ENCODE peak calls at places on chromosome 9, in nine cellular contexts. One of them, this sample, is unnamed.

GRCh38 chr9:99239341-99240055 is 17.4 kb downstream of the SEC61B start:
- DNase-seq in fibroblast of villous mesenchyme: peak; percentile 16
- DNase-seq in fibroblast of lung: peak; percentile 60
- DNase-seq in dorsolateral prefrontal cortex: no peak
- DNase-seq in HCT116: no peak
- DNase-seq in Peyer's patch: no peak
- DNase-seq in testis: no peak
- DNase-seq in uterus: no peak
- DNase-seq in neuronal stem cell: no peak
- DNase-seq in this sample: no peak

GRCh38 chr9:108186996-108187395 is 668.8 kb downstream of the ACTL7B start:
- DNase-seq in fibroblast of villous mesenchyme: no peak
- DNase-seq in fibroblast of lung: peak; percentile 90
- DNase-seq in dorsolateral prefrontal cortex: peak; percentile 59
- DNase-seq in HCT116: no peak
- DNase-seq in Peyer's patch: peak; percentile 51
- DNase-seq in testis: peak; percentile 66
- DNase-seq in uterus: peak; percentile 40
- DNase-seq in neuronal stem cell: no peak
- DNase-seq in this sample: no peak

GRCh38 chr9:128999581-129000206 is 28.4 kb downstream of the SH3GLB2 start:
- DNase-seq in fibroblast of villous mesenchyme: no peak
- DNase-seq in fibroblast of lung: no peak
- DNase-seq in dorsolateral prefrontal cortex: no peak
- DNase-seq in HCT116: no peak
- DNase-seq in Peyer's patch: no peak
- DNase-seq in testis: no peak
- DNase-seq in uterus: no peak
- DNase-seq in neuronal stem cell: no peak
- DNase-seq in this sample: no peak

GRCh38 chr9:33867747-33868429 is 50.9 kb downstream of the UBE2R2 start:
- DNase-seq in fibroblast of villous mesenchyme: peak; percentile 76
- DNase-seq in fibroblast of lung: no peak
- DNase-seq in dorsolateral prefrontal cortex: no peak
- DNase-seq in HCT116: no peak
- DNase-seq in Peyer's patch: peak; percentile 55
- DNase-seq in testis: peak; percentile 79
- DNase-seq in uterus: peak; percentile 65
- DNase-seq in neuronal stem cell: no peak
- DNase-seq in this sample: no peak

GRCh38 chr9:4167040-4167671 is 132.7 kb downstream of the GLIS3 start:
- DNase-seq in fibroblast of villous mesenchyme: peak; percentile 59
- DNase-seq in fibroblast of lung: peak; percentile 75
- DNase-seq in dorsolateral prefrontal cortex: no peak
- DNase-seq in HCT116: no peak
- DNase-seq in Peyer's patch: no peak
- DNase-seq in testis: no peak
- DNase-seq in uterus: no peak
- DNase-seq in neuronal stem cell: no peak
- DNase-seq in this sample: no peak

GRCh38 chr9:115423646-115424045 is 305.7 kb upstream of the TNC start:
- DNase-seq in fibroblast of villous mesenchyme: no peak
- DNase-seq in fibroblast of lung: no peak
- DNase-seq in dorsolateral prefrontal cortex: no peak
- DNase-seq in HCT116: no peak
- DNase-seq in Peyer's patch: no peak
- DNase-seq in testis: no peak
- DNase-seq in uterus: no peak
- DNase-seq in neuronal stem cell: no peak
- DNase-seq in this sample: no peak

GRCh38 chr9:88776717-88777497 is 214.4 kb upstream of the S1PR3 start:
- DNase-seq in fibroblast of villous mesenchyme: peak; percentile 88
- DNase-seq in fibroblast of lung: peak; percentile 94
- DNase-seq in dorsolateral prefrontal cortex: no peak
- DNase-seq in HCT116: no peak
- DNase-seq in Peyer's patch: no peak
- DNase-seq in testis: no peak
- DNase-seq in uterus: no peak
- DNase-seq in neuronal stem cell: no peak
- DNase-seq in this sample: no peak

GRCh38 chr9:18796871-18797270 is 236.1 kb downstream of the SAXO1 start:
- DNase-seq in fibroblast of villous mesenchyme: no peak
- DNase-seq in fibroblast of lung: no peak
- DNase-seq in dorsolateral prefrontal cortex: no peak
- DNase-seq in HCT116: no peak
- DNase-seq in Peyer's patch: no peak
- DNase-seq in testis: no peak
- DNase-seq in uterus: no peak
- DNase-seq in neuronal stem cell: no peak
- DNase-seq in this sample: no peak

GRCh38 chr9:116286287-116286686 is 132.7 kb downstream of the PAPPA start:
- DNase-seq in fibroblast of villous mesenchyme: no peak
- DNase-seq in fibroblast of lung: peak; percentile 27
- DNase-seq in dorsolateral prefrontal cortex: no peak
- DNase-seq in HCT116: no peak
- DNase-seq in Peyer's patch: no peak
- DNase-seq in testis: no peak
- DNase-seq in uterus: no peak
- DNase-seq in neuronal stem cell: peak; percentile 67
- DNase-seq in this sample: no peak

GRCh38 chr9:37430841-37431597 is 8.5 kb downstream of the GRHPR start:
- DNase-seq in fibroblast of villous mesenchyme: no peak
- DNase-seq in fibroblast of lung: peak; percentile 32
- DNase-seq in dorsolateral prefrontal cortex: peak; percentile 88
- DNase-seq in HCT116: no peak
- DNase-seq in Peyer's patch: no peak
- DNase-seq in testis: peak; percentile 84
- DNase-seq in uterus: no peak
- DNase-seq in neuronal stem cell: no peak
- DNase-seq in this sample: peak; percentile 58

GRCh38 chr9:89786650-89787049 is 181.8 kb downstream of the GADD45G start:
- DNase-seq in fibroblast of villous mesenchyme: peak; percentile 21
- DNase-seq in fibroblast of lung: peak; percentile 6
- DNase-seq in dorsolateral prefrontal cortex: no peak
- DNase-seq in HCT116: no peak
- DNase-seq in Peyer's patch: no peak
- DNase-seq in testis: no peak
- DNase-seq in uterus: no peak
- DNase-seq in neuronal stem cell: no peak
- DNase-seq in this sample: peak; percentile 78

GRCh38 chr9:78064075-78064474 is 32.5 kb upstream of the GNAQ start:
- DNase-seq in fibroblast of villous mesenchyme: no peak
- DNase-seq in fibroblast of lung: peak; percentile 22
- DNase-seq in dorsolateral prefrontal cortex: no peak
- DNase-seq in HCT116: no peak
- DNase-seq in Peyer's patch: no peak
- DNase-seq in testis: no peak
- DNase-seq in uterus: no peak
- DNase-seq in neuronal stem cell: no peak
- DNase-seq in this sample: no peak

GRCh38 chr9:2157277-2158105 is 142.3 kb downstream of the SMARCA2 start:
- DNase-seq in fibroblast of villous mesenchyme: peak; percentile 76
- DNase-seq in fibroblast of lung: peak; percentile 73
- DNase-seq in dorsolateral prefrontal cortex: peak; percentile 75
- DNase-seq in HCT116: no peak
- DNase-seq in Peyer's patch: peak; percentile 60
- DNase-seq in testis: peak; percentile 69
- DNase-seq in uterus: peak; percentile 34
- DNase-seq in neuronal stem cell: no peak
- DNase-seq in this sample: peak; percentile 29

GRCh38 chr9:27440888-27441740 is 83.0 kb upstream of the IFNK start:
- DNase-seq in fibroblast of villous mesenchyme: no peak
- DNase-seq in fibroblast of lung: no peak
- DNase-seq in dorsolateral prefrontal cortex: no peak
- DNase-seq in HCT116: no peak
- DNase-seq in Peyer's patch: no peak
- DNase-seq in testis: no peak
- DNase-seq in uterus: no peak
- DNase-seq in neuronal stem cell: no peak
- DNase-seq in this sample: peak; percentile 96

GRCh38 chr9:3912260-3912659 is 386.5 kb upstream of the RFX3 start:
- DNase-seq in fibroblast of villous mesenchyme: no peak
- DNase-seq in fibroblast of lung: peak; percentile 89
- DNase-seq in dorsolateral prefrontal cortex: no peak
- DNase-seq in HCT116: no peak
- DNase-seq in Peyer's patch: no peak
- DNase-seq in testis: no peak
- DNase-seq in uterus: no peak
- DNase-seq in neuronal stem cell: no peak
- DNase-seq in this sample: no peak

GRCh38 chr9:80540387-80540786 is 968.6 kb downstream of the TLE4 start:
- DNase-seq in fibroblast of villous mesenchyme: no peak
- DNase-seq in fibroblast of lung: no peak
- DNase-seq in dorsolateral prefrontal cortex: no peak
- DNase-seq in HCT116: no peak
- DNase-seq in Peyer's patch: no peak
- DNase-seq in testis: no peak
- DNase-seq in uterus: no peak
- DNase-seq in neuronal stem cell: no peak
- DNase-seq in this sample: no peak

GRCh38 chr9:126638571-126639132 is 24.9 kb downstream of the LMX1B start:
- DNase-seq in fibroblast of villous mesenchyme: no peak
- DNase-seq in fibroblast of lung: no peak
- DNase-seq in dorsolateral prefrontal cortex: no peak
- DNase-seq in HCT116: no peak
- DNase-seq in Peyer's patch: no peak
- DNase-seq in testis: no peak
- DNase-seq in uterus: no peak
- DNase-seq in neuronal stem cell: no peak
- DNase-seq in this sample: no peak
- H3K4me3 ChIP-seq in fibroblast of villous mesenchyme: no peak overlapping the region
- H3K4me3 ChIP-seq in fibroblast of lung: no peak overlapping the region
- H3K4me3 ChIP-seq in dorsolateral prefrontal cortex: peak overlapping the region; percentile 24
- H3K4me3 ChIP-seq in HCT116: no peak overlapping the region
- H3K4me3 ChIP-seq in Peyer's patch: no peak overlapping the region
- H3K4me3 ChIP-seq in testis: peak overlapping the region; percentile 26
- H3K4me3 ChIP-seq in uterus: no peak overlapping the region
- H3K4me3 ChIP-seq in neuronal stem cell: no peak overlapping the region
- H3K4me3 ChIP-seq in this sample: no peak overlapping the region

GRCh38 chr9:95764920-95765319 is 110.6 kb upstream of the ERCC6L2 start:
- DNase-seq in fibroblast of villous mesenchyme: no peak
- DNase-seq in fibroblast of lung: no peak
- DNase-seq in dorsolateral prefrontal cortex: no peak
- DNase-seq in HCT116: no peak
- DNase-seq in Peyer's patch: no peak
- DNase-seq in testis: no peak
- DNase-seq in uterus: no peak
- DNase-seq in neuronal stem cell: no peak
- DNase-seq in this sample: no peak
- H3K4me3 ChIP-seq in fibroblast of villous mesenchyme: peak overlapping the region; percentile 32
- H3K4me3 ChIP-seq in fibroblast of lung: peak overlapping the region; percentile 42
- H3K4me3 ChIP-seq in dorsolateral prefrontal cortex: no peak overlapping the region
- H3K4me3 ChIP-seq in HCT116: no peak overlapping the region
- H3K4me3 ChIP-seq in Peyer's patch: no peak overlapping the region
- H3K4me3 ChIP-seq in testis: no peak overlapping the region
- H3K4me3 ChIP-seq in uterus: no peak overlapping the region
- H3K4me3 ChIP-seq in neuronal stem cell: no peak overlapping the region
- H3K4me3 ChIP-seq in this sample: no peak overlapping the region

DNA sequence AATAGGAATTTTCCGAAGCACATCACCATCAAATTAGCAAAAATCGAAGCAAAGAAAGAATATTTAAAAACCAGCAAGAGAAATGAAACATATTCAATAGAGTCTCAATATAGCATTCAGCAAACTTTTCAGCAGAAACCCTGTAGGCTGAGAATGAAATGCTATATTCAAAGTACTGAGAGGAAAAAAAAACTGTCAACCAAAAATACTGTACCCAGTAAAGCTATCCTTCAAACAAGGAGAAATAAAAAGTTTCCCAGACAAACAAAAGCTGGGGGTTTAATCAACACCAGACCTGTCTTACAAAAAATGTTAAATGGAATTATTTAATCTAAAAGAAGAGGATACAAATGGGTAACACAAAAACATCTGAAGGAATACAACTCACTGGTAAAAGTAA is 116.0 kb downstream of the TRPM3 start:
- DNase-seq in fibroblast of villous mesenchyme: no peak
- DNase-seq in fibroblast of lung: no peak
- DNase-seq in dorsolateral prefrontal cortex: no peak
- DNase-seq in HCT116: no peak
- DNase-seq in Peyer's patch: no peak
- DNase-seq in testis: no peak
- DNase-seq in uterus: no peak
- DNase-seq in neuronal stem cell: no peak
- DNase-seq in this sample: no peak
- H3K4me3 ChIP-seq in fibroblast of villous mesenchyme: no peak overlapping the region
- H3K4me3 ChIP-seq in fibroblast of lung: no peak overlapping the region
- H3K4me3 ChIP-seq in dorsolateral prefrontal cortex: no peak overlapping the region
- H3K4me3 ChIP-seq in HCT116: no peak overlapping the region
- H3K4me3 ChIP-seq in Peyer's patch: no peak overlapping the region
- H3K4me3 ChIP-seq in testis: no peak overlapping the region
- H3K4me3 ChIP-seq in uterus: no peak overlapping the region
- H3K4me3 ChIP-seq in neuronal stem cell: no peak overlapping the region
- H3K4me3 ChIP-seq in this sample: no peak overlapping the region

GRCh38 chr9:130782883-130783537 is 52.0 kb upstream of the ABL1 start:
- DNase-seq in fibroblast of villous mesenchyme: no peak
- DNase-seq in fibroblast of lung: no peak
- DNase-seq in dorsolateral prefrontal cortex: no peak
- DNase-seq in HCT116: no peak
- DNase-seq in Peyer's patch: no peak
- DNase-seq in testis: no peak
- DNase-seq in uterus: no peak
- DNase-seq in neuronal stem cell: no peak
- DNase-seq in this sample: no peak

GRCh38 chr9:130785053-130785452 is 50.0 kb upstream of the ABL1 start:
- DNase-seq in fibroblast of villous mesenchyme: no peak
- DNase-seq in fibroblast of lung: no peak
- DNase-seq in dorsolateral prefrontal cortex: no peak
- DNase-seq in HCT116: no peak
- DNase-seq in Peyer's patch: no peak
- DNase-seq in testis: no peak
- DNase-seq in uterus: no peak
- DNase-seq in neuronal stem cell: no peak
- DNase-seq in this sample: no peak

GRCh38 chr9:130780865-130781504 is 54.1 kb upstream of the ABL1 start:
- DNase-seq in fibroblast of villous mesenchyme: peak; percentile 99
- DNase-seq in fibroblast of lung: peak; percentile 92
- DNase-seq in dorsolateral prefrontal cortex: no peak
- DNase-seq in HCT116: no peak
- DNase-seq in Peyer's patch: peak; percentile 65
- DNase-seq in testis: peak; percentile 75
- DNase-seq in uterus: peak; percentile 85
- DNase-seq in neuronal stem cell: no peak
- DNase-seq in this sample: no peak

GRCh38 chr9:130779153-130779855 is 55.8 kb upstream of the ABL1 start:
- DNase-seq in fibroblast of villous mesenchyme: peak; percentile 87
- DNase-seq in fibroblast of lung: peak; percentile 62
- DNase-seq in dorsolateral prefrontal cortex: no peak
- DNase-seq in HCT116: no peak
- DNase-seq in Peyer's patch: no peak
- DNase-seq in testis: no peak
- DNase-seq in uterus: no peak
- DNase-seq in neuronal stem cell: no peak
- DNase-seq in this sample: no peak

DNA sequence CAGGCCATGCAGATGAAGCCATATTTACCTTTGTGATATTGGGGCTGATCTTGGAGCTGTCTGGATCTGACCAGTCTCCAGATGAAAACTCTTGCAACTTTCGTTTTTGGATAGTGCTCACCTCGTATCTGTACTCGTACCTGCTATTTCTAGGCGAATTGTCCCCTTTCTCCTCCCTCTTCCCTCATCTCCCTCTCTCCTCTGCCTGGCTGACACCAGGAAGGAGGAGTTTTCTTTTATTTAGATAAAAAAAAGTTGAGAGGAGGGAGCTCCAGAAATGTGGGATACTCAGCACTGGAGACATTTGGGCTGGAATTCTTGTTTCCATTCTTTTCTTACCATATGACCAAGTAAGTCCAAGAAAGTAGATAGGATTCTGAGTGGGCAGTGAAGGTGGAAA is 54.6 kb upstream of the ABL1 start:
- DNase-seq in fibroblast of villous mesenchyme: no peak
- DNase-seq in fibroblast of lung: no peak
- DNase-seq in dorsolateral prefrontal cortex: no peak
- DNase-seq in HCT116: no peak
- DNase-seq in Peyer's patch: no peak
- DNase-seq in testis: no peak
- DNase-seq in uterus: no peak
- DNase-seq in neuronal stem cell: no peak
- DNase-seq in this sample: no peak
- H3K4me3 ChIP-seq in fibroblast of villous mesenchyme: peak overlapping the region; percentile 40
- H3K4me3 ChIP-seq in fibroblast of lung: peak overlapping the region; percentile 26
- H3K4me3 ChIP-seq in dorsolateral prefrontal cortex: peak overlapping the region; percentile 12
- H3K4me3 ChIP-seq in HCT116: no peak overlapping the region
- H3K4me3 ChIP-seq in Peyer's patch: no peak overlapping the region
- H3K4me3 ChIP-seq in testis: peak overlapping the region; percentile 21
- H3K4me3 ChIP-seq in uterus: peak overlapping the region; percentile 38
- H3K4me3 ChIP-seq in neuronal stem cell: no peak overlapping the region
- H3K4me3 ChIP-seq in this sample: no peak overlapping the region

This sample was measured in small intestine.